ENCODE peak calls at places on chromosomes 5 and 9, in six cellular contexts. P, K, H, U, F and J are unnamed samples.
A peak's percentile ranks its signal among the peaks of the same experiment; 100 is the strongest.

GRCh38 chr9:77018058-77019009 is 1.1 kb upstream of the FOXB2 start:
- DNase-seq in P (no peak), K (no peak), H (no peak), U (no peak), F (no peak), J (no peak)

GRCh38 chr9:105881654-105882349 is 187.5 kb downstream of the TMEM38B start:
- DNase-seq in P (peak; percentile 17), K (peak; percentile 84), H (peak; percentile 50), U (peak; percentile 23), F (peak; percentile 71), J (no peak)

GRCh38 chr5:105172918-105173317 is 1610.3 kb upstream of the NUDT12 start:
- DNase-seq in P (no peak), K (no peak), H (no peak), U (no peak), F (no peak), J (no peak)

GRCh38 chr9:16828335-16829281 is 41.9 kb downstream of the BNC2 start:
- DNase-seq in P (peak; percentile 34), K (peak; percentile 62), H (peak; percentile 77), U (no peak), F (no peak), J (peak; percentile 75)

GRCh38 chr5:145922059-145922458 is 14.3 kb upstream of the SH3RF2 start:
- DNase-seq in P (no peak), K (no peak), H (no peak), U (no peak), F (no peak), J (no peak)

GRCh38 chr9:121510766-121511555 is 11.3 kb upstream of the GGTA1 start:
- DNase-seq in P (no peak), K (no peak), H (no peak), U (no peak), F (no peak), J (no peak)

GRCh38 chr5:154077692-154078091 is 38.9 kb downstream of the MFAP3 start:
- DNase-seq in P (no peak), K (peak; percentile 69), H (peak; percentile 37), U (no peak), F (no peak), J (no peak)

GRCh38 chr9:22037954-22038690 is 29.0 kb upstream of the CDKN2B start:
- DNase-seq in P (no peak), K (no peak), H (peak; percentile 86), U (no peak), F (no peak), J (no peak)

GRCh38 chr9:76576344-76576743 is 117.4 kb downstream of the GCNT1 start:
- DNase-seq in P (no peak), K (peak; percentile 83), H (peak; percentile 70), U (peak; percentile 22), F (no peak), J (no peak)

GRCh38 chr5:174775071-174775470 is 50.7 kb downstream of the MSX2 start:
- DNase-seq in P (no peak), K (no peak), H (no peak), U (no peak), F (no peak), J (no peak)

GRCh38 chr9:70362952-70363351 is 51.5 kb downstream of the KLF9 start:
- DNase-seq in P (no peak), K (no peak), H (peak; percentile 54), U (no peak), F (no peak), J (no peak)

DNA sequence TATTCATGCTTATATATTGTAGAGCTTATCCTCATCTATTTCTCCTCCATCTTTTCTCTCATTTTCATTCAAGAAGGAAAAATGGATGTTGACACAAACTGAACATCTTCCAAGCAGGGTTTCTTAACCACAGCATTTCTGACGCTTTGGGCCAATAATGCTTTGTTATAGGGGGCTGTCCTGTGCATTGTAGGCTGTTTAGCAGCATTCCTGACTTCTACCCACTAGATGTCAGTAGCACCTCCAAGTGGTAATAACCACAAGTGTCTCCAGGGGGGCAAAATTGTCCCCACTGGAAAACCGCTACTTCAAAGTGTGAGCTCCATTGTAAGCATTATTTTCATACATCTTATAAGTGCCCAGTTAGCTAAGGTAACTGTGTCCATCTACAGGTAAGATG is 2.6 kb upstream of the TXNDC8 start:
- DNase-seq in P (no peak), K (no peak), H (peak; percentile 20), U (no peak), F (peak; percentile 27), J (no peak)
- TF ChIP-seq CTCF in P (no peak), K (no peak), H (peak; percentile 41), U (no peak), F (peak; percentile 49), J (peak; percentile 34)

DNA sequence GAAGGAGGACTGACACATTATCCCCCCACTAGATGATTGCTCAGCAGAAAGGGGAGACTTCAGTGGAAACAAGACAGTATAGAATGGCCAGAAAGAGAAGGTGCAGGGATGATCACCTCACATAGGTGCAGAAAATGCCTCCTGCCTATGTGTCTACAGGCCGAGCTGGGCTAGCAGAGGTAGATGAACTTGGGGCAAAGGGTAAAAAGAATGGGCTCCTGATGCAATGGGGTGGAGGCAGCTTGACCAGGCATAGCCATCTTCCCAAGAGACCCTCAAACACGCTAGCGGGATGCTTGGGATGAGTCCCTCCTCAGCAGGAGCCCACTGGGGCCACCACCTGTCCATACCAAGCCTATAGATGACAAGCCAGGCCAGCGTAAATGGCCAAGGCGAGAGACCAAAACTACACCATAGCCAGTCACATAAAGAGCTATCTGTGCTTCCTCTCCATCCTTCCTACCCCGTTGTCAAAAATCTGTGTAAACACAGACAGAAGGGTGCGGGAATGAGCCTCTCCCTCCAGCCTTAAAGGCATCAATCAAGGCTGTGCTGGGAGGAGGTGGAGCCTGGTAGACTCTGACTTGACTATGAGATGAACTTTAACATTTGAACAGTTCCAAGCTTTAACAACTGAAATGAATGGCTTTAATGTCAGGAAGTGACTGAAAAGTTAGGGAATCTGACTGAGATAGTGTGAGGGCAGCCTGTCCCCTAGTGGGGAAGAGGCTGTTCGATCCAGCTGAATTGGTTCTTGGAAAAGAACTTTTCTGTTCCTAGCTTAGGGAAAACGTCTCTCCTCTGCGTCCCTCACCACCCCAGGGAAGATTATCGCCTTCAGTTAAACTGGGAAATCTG is 10.4 kb downstream of the C9orf152 start:
- DNase-seq in P (no peak), K (peak; percentile 55), H (no peak), U (no peak), F (peak; percentile 21), J (no peak)
- TF ChIP-seq CTCF in P (peak; percentile 7), K (no peak), H (peak; percentile 60), U (no peak), F (peak; percentile 14), J (peak; percentile 22)

DNA sequence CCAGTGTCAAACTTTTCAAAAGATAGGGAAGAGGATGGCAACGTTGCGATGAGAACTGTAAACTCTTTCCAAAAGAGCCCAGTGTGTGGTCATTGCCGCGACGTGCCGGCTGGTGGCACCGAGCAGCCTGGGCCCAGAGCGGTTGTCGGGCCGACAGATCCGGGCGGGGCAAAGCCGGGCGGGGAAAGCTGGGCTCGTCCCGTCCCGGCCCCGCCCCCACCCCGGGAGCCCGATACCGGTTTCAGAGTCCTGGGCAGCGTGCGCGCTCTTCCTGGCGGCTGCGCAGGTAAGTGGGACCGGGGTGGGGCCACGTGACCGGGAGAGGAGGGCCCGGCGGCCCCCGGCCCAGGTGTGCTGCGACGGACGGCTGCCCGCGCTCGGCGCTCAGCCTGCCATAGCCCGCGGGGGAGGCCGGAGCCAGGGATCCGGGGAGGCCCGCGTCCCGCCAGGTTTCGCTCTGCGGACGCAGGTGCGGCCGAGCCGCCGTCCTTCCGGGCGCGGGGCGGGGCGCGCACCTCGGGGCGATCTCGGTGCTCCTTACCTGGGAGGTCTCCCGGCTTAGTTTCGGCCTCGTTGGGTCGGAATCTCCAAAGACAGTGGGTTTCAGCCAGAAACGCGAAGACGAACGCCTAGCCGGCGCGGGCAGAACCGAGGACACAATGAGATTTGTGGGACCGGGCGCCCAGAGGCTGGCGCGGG is at the start of gene MARVELD2:
- DNase-seq in P (peak; percentile 20), K (peak; percentile 94), H (peak; percentile 60), U (peak; percentile 33), F (peak; percentile 77), J (peak; percentile 83)
- TF ChIP-seq CTCF in P (no peak), K (no peak), H (peak; percentile 22), U (no peak), F (peak; percentile 49), J (peak; percentile 47)

GRCh38 chr9:133149130-133150015 is 14.3 kb downstream of the GBGT1 start:
- DNase-seq in P (peak; percentile 90), K (peak; percentile 95), H (peak; percentile 83), U (peak; percentile 83), F (peak; percentile 96), J (peak; percentile 88)
- TF ChIP-seq CTCF in P (peak; percentile 40), K (peak; percentile 18), H (no peak), U (no peak), F (peak; percentile 23), J (no peak)

DNA sequence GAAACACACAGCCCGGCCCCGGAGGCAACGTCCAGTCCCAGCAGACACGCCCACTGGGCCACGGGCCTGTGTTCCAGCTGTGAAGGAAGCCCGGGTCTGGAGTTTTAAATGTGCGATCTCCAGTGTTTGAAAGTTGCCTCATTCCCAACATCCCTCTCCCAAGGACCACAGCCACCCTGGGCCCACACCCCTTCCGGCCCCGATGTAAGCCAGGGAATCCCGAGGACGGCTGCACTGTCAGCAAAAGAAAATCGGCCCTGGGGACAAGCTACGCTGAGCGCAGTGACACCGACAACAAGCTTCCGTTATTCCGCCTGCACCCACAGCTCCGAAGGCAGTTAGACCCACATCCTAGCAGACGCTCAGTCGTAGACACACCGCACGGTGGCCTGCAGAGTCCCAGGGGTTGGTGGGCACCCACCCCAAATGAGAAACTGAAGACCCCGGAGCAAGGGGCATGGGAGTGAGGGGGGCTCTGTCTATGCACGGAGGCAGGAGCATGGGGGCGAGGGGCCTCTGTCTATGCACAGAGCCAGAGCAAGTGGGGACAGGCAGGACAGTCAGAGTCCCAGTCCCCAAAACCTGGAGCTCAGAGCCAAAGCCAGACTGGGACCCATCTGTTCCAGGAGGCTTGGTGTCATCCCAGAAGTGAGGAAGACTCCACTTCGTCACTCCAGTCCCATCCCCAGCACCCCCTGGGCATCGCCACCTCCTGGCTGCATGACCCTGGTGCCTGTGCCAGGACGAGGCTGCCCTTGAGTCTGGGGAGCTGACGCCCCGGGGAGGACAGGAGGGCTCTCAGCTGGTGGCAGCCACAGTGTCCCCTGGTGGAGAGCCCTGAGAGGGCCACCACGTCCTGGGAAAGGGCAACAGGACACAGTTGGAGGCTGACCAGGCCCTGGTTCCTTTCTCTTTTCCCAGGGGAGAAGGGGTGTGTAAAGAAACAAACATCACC is 23.4 kb downstream of the GLT6D1 start:
- DNase-seq in P (no peak), K (no peak), H (no peak), U (no peak), F (no peak), J (peak; percentile 62)
- TF ChIP-seq CTCF in P (no peak), K (no peak), H (no peak), U (no peak), F (peak; percentile 7), J (no peak)

GRCh38 chr5:78647838-78648358 is 674 bp downstream of the LHFPL2 start:
- DNase-seq in P (peak; percentile 71), K (peak; percentile 70), H (peak; percentile 66), U (no peak), F (peak; percentile 33), J (peak; percentile 72)
- TF ChIP-seq CTCF in P (peak; percentile 11), K (no peak), H (peak; percentile 7), U (no peak), F (no peak), J (no peak)